ENCODE peak calls at places on chromosomes 4 and X, in eight cellular contexts. J is EH, R is fibroblast of mammary gland, M is Calu3, T is vagina, S is AG04450, C is frontal cortex, Y is adipocyte. K is an unnamed sample.

GRCh38 chr4:115154826-115155225 is 41.4 kb upstream of the NDST4 start:
- DNase-seq in S (no peak), R (peak), Y (peak), J (peak), C (no peak), M (no peak), T (no peak), K (no peak)

GRCh38 chr4:140052050-140052449 is 101.9 kb downstream of the MAML3 start:
- DNase-seq in M (peak), J (peak), Y (peak), C (no peak), R (peak), S (no peak), T (no peak), K (peak)

GRCh38 chr4:107279729-107280128 is 243.6 kb upstream of the DKK2 start:
- DNase-seq in M (peak), T (no peak), Y (peak), J (peak), S (no peak), R (peak), C (no peak), K (peak)

GRCh38 chr4:28686618-28687017 is 1826.0 kb downstream of the STIM2 start:
- DNase-seq in S (no peak), M (no peak), T (no peak), J (peak), Y (peak), R (peak), C (peak), K (peak)

GRCh38 chr4:76782837-76783236 is 115.1 kb downstream of the SOWAHB start:
- DNase-seq in C (no peak), Y (peak), S (peak), R (peak), J (peak), T (no peak), M (no peak), K (peak)

GRCh38 chr4:55475394-55476243 is 71.1 kb downstream of the CLOCK start:
- DNase-seq in C (no peak), R (peak), Y (peak), J (peak), M (no peak), S (peak), T (no peak), K (peak)

GRCh38 chr4:29867412-29867811 is 852.8 kb upstream of the PCDH7 start:
- DNase-seq in M (no peak), R (no peak), T (no peak), C (no peak), J (no peak), Y (no peak), S (no peak), K (no peak)

GRCh38 chr4:107472265-107472948 is 247.6 kb downstream of the PAPSS1 start:
- DNase-seq in J (no peak), M (no peak), R (no peak), Y (no peak), T (no peak), C (no peak), S (no peak), K (no peak)

GRCh38 chr4:119302073-119302832 is 19.7 kb downstream of the FABP2 start:
- DNase-seq in Y (no peak), S (no peak), C (no peak), R (no peak), J (no peak), M (no peak), T (no peak), K (no peak)

GRCh38 chr4:2961411-2962098 is 1.7 kb downstream of the NOP14 start:
- DNase-seq in C (no peak), J (no peak), T (peak), Y (peak), S (no peak), R (no peak), M (no peak), K (no peak)

GRCh38 chrX:21374163-21374993 is at the start of gene CNKSR2:
- DNase-seq in S (no peak), M (no peak), T (no peak), R (peak), C (peak), Y (peak), J (peak), K (peak)

GRCh38 chrX:63050225-63050624 is 300.9 kb downstream of the SPIN4 start:
- DNase-seq in T (no peak), R (no peak), J (no peak), C (no peak), M (no peak), Y (no peak), S (no peak), K (peak)

GRCh38 chr4:48420172-48420571 is 63.0 kb upstream of the SLC10A4 start:
- DNase-seq in Y (no peak), T (no peak), S (no peak), J (no peak), C (no peak), R (no peak), M (no peak), K (no peak)

GRCh38 chrX:9476810-9477575 is 12.1 kb downstream of the TBL1X start:
- DNase-seq in M (no peak), S (no peak), C (no peak), J (no peak), R (no peak), Y (no peak), T (no peak), K (no peak)

GRCh38 chrX:133380882-133381619 is 34.2 kb downstream of the GPC4 start:
- DNase-seq in C (no peak), Y (no peak), M (no peak), T (no peak), J (no peak), S (no peak), R (no peak), K (no peak)

GRCh38 chr4:184287697-184288255 is 70.1 kb upstream of the ENPP6 start:
- DNase-seq in T (peak), J (peak), S (peak), C (no peak), M (peak), R (peak), Y (peak), K (peak)

GRCh38 chr4:176547005-176547404 is 227.2 kb downstream of the SPCS3 start:
- DNase-seq in R (peak), J (peak), M (no peak), C (no peak), T (no peak), Y (peak), S (peak), K (peak)

GRCh38 chr4:81604683-81605082 is 133.0 kb upstream of the RASGEF1B start:
- DNase-seq in T (no peak), R (no peak), J (no peak), S (no peak), C (no peak), M (no peak), Y (peak), K (no peak)

GRCh38 chrX:143615851-143616250 is 20.1 kb downstream of the SLITRK4 start:
- DNase-seq in C (no peak), M (no peak), Y (no peak), J (no peak), T (no peak), R (no peak), S (no peak), K (no peak)

GRCh38 chr4:8664031-8664805 is 71.7 kb downstream of the CPZ start:
- DNase-seq in R (no peak), S (no peak), C (no peak), Y (no peak), J (no peak), M (no peak), T (no peak), K (no peak)

GRCh38 chr4:174324246-174324645 is 40.5 kb downstream of the CEP44 start:
- DNase-seq in C (no peak), R (peak), J (no peak), S (no peak), M (no peak), Y (no peak), T (no peak), K (no peak)

GRCh38 chrX:40168183-40169015 is 70.6 kb upstream of the BCOR start:
- DNase-seq in C (no peak), J (no peak), Y (no peak), M (no peak), T (no peak), S (no peak), R (no peak), K (no peak)

GRCh38 chr4:140995058-140995457 is 138.2 kb downstream of the RNF150 start:
- DNase-seq in C (no peak), R (no peak), Y (peak), T (no peak), S (no peak), M (no peak), J (no peak), K (peak)

GRCh38 chr4:116020141-116020722 is 906.8 kb upstream of the NDST4 start:
- DNase-seq in M (no peak), Y (no peak), R (no peak), C (no peak), S (no peak), J (no peak), T (no peak), K (no peak)

GRCh38 chr4:36224969-36225903 is 19.1 kb downstream of the ARAP2 start:
- DNase-seq in C (no peak), M (no peak), Y (no peak), R (no peak), J (no peak), T (no peak), S (no peak), K (no peak)

K was measured in iris pigment epithelial cell.